ENCODE peak calls at places on chromosomes 5 and 9, in ten cellular contexts. B, H, F, A, S, Q, K, J, D and C are unnamed samples.

GRCh38 chr5:151285683-151286082 is 17.9 kb downstream of the SLC36A3 start:
- DNase-seq in B (no peak), H (no peak), F (no peak), A (no peak), S (no peak), Q (no peak), K (no peak), J (no peak), D (no peak), C (no peak)

GRCh38 chr9:16485575-16486321 is 384.7 kb downstream of the BNC2 start:
- DNase-seq in B (no peak), H (no peak), F (no peak), A (no peak), S (no peak), Q (no peak), K (no peak), J (no peak), D (no peak), C (no peak)

GRCh38 chr5:66554211-66554610 is 42.0 kb upstream of the MAST4 start:
- DNase-seq in B (peak; percentile 28), H (no peak), F (no peak), A (no peak), S (no peak), Q (no peak), K (no peak), J (peak; percentile 9), D (no peak), C (no peak)

GRCh38 chr5:171520300-171521170 is 101.1 kb downstream of the FGF18 start:
- DNase-seq in B (no peak), H (peak; percentile 31), F (no peak), A (no peak), S (peak; percentile 18), Q (no peak), K (peak; percentile 70), J (peak; percentile 18), D (peak; percentile 25), C (no peak)

GRCh38 chr9:129630967-129631672 is 5.2 kb downstream of the NTMT1 start:
- DNase-seq in B (no peak), H (no peak), F (no peak), A (no peak), S (peak; percentile 49), Q (no peak), K (no peak), J (no peak), D (no peak), C (no peak)

GRCh38 chr9:8457814-8458213 is 658.2 kb upstream of the DMAC1 start:
- DNase-seq in B (no peak), H (no peak), F (no peak), A (no peak), S (no peak), Q (no peak), K (no peak), J (no peak), D (no peak), C (no peak)

GRCh38 chr9:92151691-92152393 is 36.6 kb upstream of the SPTLC1 start:
- DNase-seq in B (no peak), H (no peak), F (no peak), A (no peak), S (peak; percentile 84), Q (no peak), K (no peak), J (no peak), D (no peak), C (no peak)

GRCh38 chr9:128689820-128690683 is 1.0 kb downstream of the SET start:
- DNase-seq in B (peak; percentile 66), H (peak; percentile 70), F (peak; percentile 63), A (no peak), S (peak; percentile 37), Q (peak; percentile 90), K (peak; percentile 89), J (peak; percentile 46), D (peak; percentile 61), C (peak; percentile 77)

GRCh38 chr5:139295692-139296091 is 2.2 kb downstream of the MATR3 start:
- DNase-seq in B (no peak), H (no peak), F (no peak), A (no peak), S (peak; percentile 39), Q (no peak), K (no peak), J (no peak), D (no peak), C (peak; percentile 48)

GRCh38 chr5:22928821-22929482 is 75.8 kb upstream of the CDH12 start:
- DNase-seq in B (no peak), H (no peak), F (no peak), A (no peak), S (no peak), Q (no peak), K (no peak), J (no peak), D (no peak), C (no peak)

GRCh38 chr9:95506438-95506691 is 10.4 kb downstream of the PTCH1 start:
- DNase-seq in B (peak; percentile 79), H (peak; percentile 36), F (no peak), A (peak; percentile 87), S (peak; percentile 47), Q (no peak), K (no peak), J (peak; percentile 48), D (no peak), C (peak; percentile 45)

GRCh38 chr9:34451545-34451944 is 6.8 kb downstream of the FAM219A start:
- DNase-seq in B (peak; percentile 48), H (no peak), F (no peak), A (no peak), S (peak; percentile 53), Q (peak; percentile 39), K (no peak), J (no peak), D (no peak), C (no peak)

GRCh38 chr9:128936171-128936865 is 11.1 kb downstream of the DOLK start:
- DNase-seq in B (no peak), H (no peak), F (no peak), A (peak; percentile 74), S (no peak), Q (no peak), K (peak; percentile 63), J (no peak), D (no peak), C (no peak)

GRCh38 chr9:14158911-14159310 is 155.0 kb downstream of the NFIB start:
- DNase-seq in B (no peak), H (peak; percentile 55), F (no peak), A (no peak), S (peak; percentile 79), Q (no peak), K (no peak), J (no peak), D (no peak), C (no peak)

GRCh38 chr9:34379334-34380033 is 2.8 kb upstream of the MYORG start:
- DNase-seq in B (peak; percentile 95), H (peak; percentile 89), F (peak; percentile 93), A (peak; percentile 98), S (peak; percentile 72), Q (peak; percentile 75), K (peak; percentile 96), J (peak; percentile 94), D (peak; percentile 78), C (peak; percentile 91)

GRCh38 chr5:145951071-145951470 is 14.7 kb downstream of the SH3RF2 start:
- DNase-seq in B (no peak), H (no peak), F (no peak), A (no peak), S (peak; percentile 22), Q (no peak), K (no peak), J (no peak), D (no peak), C (no peak)

GRCh38 chr5:81303563-81303962 is 2.2 kb downstream of the ZCCHC9 start:
- DNase-seq in B (no peak), H (no peak), F (no peak), A (no peak), S (peak; percentile 94), Q (no peak), K (no peak), J (no peak), D (no peak), C (no peak)

GRCh38 chr9:31390352-31391025 is 994.0 kb upstream of the ACO1 start:
- DNase-seq in B (no peak), H (no peak), F (no peak), A (no peak), S (no peak), Q (no peak), K (no peak), J (no peak), D (no peak), C (no peak)

GRCh38 chr5:179858241-179858585 is 404 bp downstream of the MRNIP start:
- DNase-seq in B (peak; percentile 57), H (no peak), F (no peak), A (no peak), S (peak; percentile 17), Q (peak; percentile 53), K (peak; percentile 89), J (peak; percentile 55), D (no peak), C (peak; percentile 64)

GRCh38 chr5:69189162-69190086 is at the start of gene CENPH:
- DNase-seq in B (peak; percentile 94), H (peak; percentile 89), F (peak; percentile 90), A (peak; percentile 97), S (peak; percentile 88), Q (peak; percentile 90), K (peak; percentile 95), J (peak; percentile 93), D (peak; percentile 91), C (peak; percentile 94)
- TF ChIP-seq POLR2A in B (peak; percentile 66), H (peak; percentile 60), F (no peak), A (no peak), S (peak; percentile 80), Q (peak; percentile 95), K (no peak), J (no peak), D (peak; percentile 34), C (peak; percentile 83)

GRCh38 chr5:101838329-101838964 is 457.6 kb downstream of the SLCO4C1 start:
- DNase-seq in B (no peak), H (no peak), F (no peak), A (no peak), S (peak; percentile 1), Q (no peak), K (no peak), J (no peak), D (no peak), C (no peak)
- TF ChIP-seq POLR2A in B (no peak), H (no peak), F (no peak), A (no peak), S (no peak), Q (no peak), K (no peak), J (no peak), D (no peak), C (no peak)

GRCh38 chr9:99743455-99743854 is 78.2 kb upstream of the NR4A3 start:
- DNase-seq in B (no peak), H (no peak), F (no peak), A (no peak), S (no peak), Q (no peak), K (no peak), J (no peak), D (no peak), C (no peak)
- TF ChIP-seq POLR2A in B (no peak), H (no peak), F (no peak), A (no peak), S (no peak), Q (no peak), K (no peak), J (no peak), D (no peak), C (no peak)

DNA sequence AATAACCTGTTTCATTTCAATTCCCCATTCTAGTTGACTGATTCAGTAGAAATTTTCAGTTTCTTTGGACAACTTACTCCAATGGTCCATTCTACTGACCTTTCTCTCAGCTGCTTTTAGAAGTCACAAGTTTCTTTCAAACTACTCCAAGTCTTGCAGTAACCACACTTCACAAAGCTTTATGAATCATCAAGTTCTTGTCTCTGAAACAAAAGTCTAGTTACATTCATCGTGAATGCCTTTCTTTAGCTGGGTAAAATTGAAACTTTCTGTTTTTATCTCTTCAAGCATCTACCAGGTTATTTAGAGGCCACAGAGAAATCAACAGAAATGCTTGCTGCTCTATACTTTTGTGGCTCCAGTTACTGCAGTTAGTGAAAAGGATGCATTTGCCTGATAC is 405.4 kb downstream of the TMEM232 start:
- DNase-seq in B (no peak), H (no peak), F (no peak), A (no peak), S (no peak), Q (no peak), K (no peak), J (no peak), D (no peak), C (no peak)
- TF ChIP-seq POLR2A in B (no peak), H (no peak), F (no peak), A (no peak), S (no peak), Q (no peak), K (no peak), J (no peak), D (no peak), C (no peak)